ENCODE peak calls at places on chromosomes 16 and 17, in five cellular contexts. One of them, this sample, is unnamed.
A peak's percentile ranks its signal among the peaks of the same experiment; 100 is the strongest.

GRCh38 chr17:61000911-61001310 is 323.3 kb downstream of the BCAS3 start:
- DNase-seq in cardiac fibroblast: peak; percentile 82
- DNase-seq in PC-9: no peak
- DNase-seq in brain microvascular endothelial cell: peak; percentile 44
- DNase-seq in coronary artery: no peak
- DNase-seq in this sample: peak; percentile 74

GRCh38 chr17:61124562-61124961 is 275.1 kb upstream of the TBX2 start:
- DNase-seq in coronary artery: no peak
- DNase-seq in PC-9: no peak
- DNase-seq in cardiac fibroblast: no peak
- DNase-seq in brain microvascular endothelial cell: no peak
- DNase-seq in this sample: no peak

GRCh38 chr17:49992191-49992932 is 2.7 kb downstream of the DLX3 start:
- DNase-seq in PC-9: no peak
- DNase-seq in cardiac fibroblast: no peak
- DNase-seq in coronary artery: peak; percentile 59
- DNase-seq in brain microvascular endothelial cell: no peak
- DNase-seq in this sample: no peak

GRCh38 chr16:62034236-62035114 is 1.8 kb downstream of the CDH8 start:
- DNase-seq in coronary artery: no peak
- DNase-seq in brain microvascular endothelial cell: no peak
- DNase-seq in PC-9: no peak
- DNase-seq in cardiac fibroblast: no peak
- DNase-seq in this sample: no peak

GRCh38 chr16:68936729-68937631 is 93.6 kb downstream of the TANGO6 start:
- DNase-seq in brain microvascular endothelial cell: no peak
- DNase-seq in PC-9: no peak
- DNase-seq in cardiac fibroblast: no peak
- DNase-seq in coronary artery: no peak
- DNase-seq in this sample: peak; percentile 5

GRCh38 chr17:48915459-48916282 is 7.5 kb downstream of the UBE2Z start:
- DNase-seq in brain microvascular endothelial cell: peak; percentile 80
- DNase-seq in coronary artery: no peak
- DNase-seq in cardiac fibroblast: peak; percentile 95
- DNase-seq in PC-9: peak; percentile 85
- DNase-seq in this sample: peak; percentile 96

GRCh38 chr17:73342549-73343167 is 30.9 kb upstream of the CDC42EP4 start:
- DNase-seq in coronary artery: no peak
- DNase-seq in cardiac fibroblast: peak; percentile 81
- DNase-seq in brain microvascular endothelial cell: peak; percentile 49
- DNase-seq in PC-9: no peak
- DNase-seq in this sample: peak; percentile 60

GRCh38 chr17:50345443-50346312 is at the start of gene XYLT2:
- DNase-seq in cardiac fibroblast: peak; percentile 73
- DNase-seq in PC-9: peak; percentile 38
- DNase-seq in coronary artery: no peak
- DNase-seq in brain microvascular endothelial cell: peak; percentile 72
- DNase-seq in this sample: peak; percentile 95

GRCh38 chr16:72612271-72612670 is 435.7 kb downstream of the ZFHX3 start:
- DNase-seq in PC-9: no peak
- DNase-seq in coronary artery: no peak
- DNase-seq in brain microvascular endothelial cell: no peak
- DNase-seq in cardiac fibroblast: peak; percentile 24
- DNase-seq in this sample: peak; percentile 10

GRCh38 chr16:88350922-88351321 is 31.8 kb upstream of the ZNF469 start:
- DNase-seq in coronary artery: no peak
- DNase-seq in PC-9: no peak
- DNase-seq in brain microvascular endothelial cell: no peak
- DNase-seq in cardiac fibroblast: no peak
- DNase-seq in this sample: no peak

GRCh38 chr17:50540485-50541401 is 6.2 kb upstream of the SPATA20 start:
- DNase-seq in coronary artery: no peak
- DNase-seq in PC-9: no peak
- DNase-seq in brain microvascular endothelial cell: no peak
- DNase-seq in cardiac fibroblast: no peak
- DNase-seq in this sample: no peak

GRCh38 chr16:69141014-69141413 is 8.6 kb downstream of the UTP4 start:
- DNase-seq in PC-9: no peak
- DNase-seq in brain microvascular endothelial cell: no peak
- DNase-seq in coronary artery: no peak
- DNase-seq in cardiac fibroblast: no peak
- DNase-seq in this sample: no peak

GRCh38 chr16:17101646-17102045 is 369.1 kb downstream of the XYLT1 start:
- DNase-seq in brain microvascular endothelial cell: no peak
- DNase-seq in cardiac fibroblast: peak; percentile 2
- DNase-seq in coronary artery: no peak
- DNase-seq in PC-9: no peak
- DNase-seq in this sample: peak; percentile 16

GRCh38 chr16:80167657-80168056 is 373.1 kb upstream of the DYNLRB2 start:
- DNase-seq in brain microvascular endothelial cell: no peak
- DNase-seq in coronary artery: no peak
- DNase-seq in PC-9: no peak
- DNase-seq in cardiac fibroblast: no peak
- DNase-seq in this sample: no peak

GRCh38 chr16:84514874-84515835 is 10.7 kb upstream of the MEAK7 start:
- DNase-seq in brain microvascular endothelial cell: no peak
- DNase-seq in PC-9: peak; percentile 55
- DNase-seq in coronary artery: no peak
- DNase-seq in cardiac fibroblast: no peak
- DNase-seq in this sample: no peak

GRCh38 chr16:84513111-84514065 is 8.9 kb upstream of the MEAK7 start:
- DNase-seq in cardiac fibroblast: peak; percentile 54
- DNase-seq in PC-9: peak; percentile 43
- DNase-seq in brain microvascular endothelial cell: peak; percentile 77
- DNase-seq in coronary artery: no peak
- DNase-seq in this sample: peak; percentile 52

GRCh38 chr16:84511821-84512220 is 7.4 kb upstream of the MEAK7 start:
- DNase-seq in PC-9: no peak
- DNase-seq in cardiac fibroblast: no peak
- DNase-seq in brain microvascular endothelial cell: no peak
- DNase-seq in coronary artery: no peak
- DNase-seq in this sample: no peak

GRCh38 chr16:84517366-84517765 is 12.9 kb upstream of the MEAK7 start:
- DNase-seq in coronary artery: no peak
- DNase-seq in cardiac fibroblast: no peak
- DNase-seq in PC-9: no peak
- DNase-seq in brain microvascular endothelial cell: no peak
- DNase-seq in this sample: no peak

GRCh38 chr16:84514295-84514873 is 9.9 kb upstream of the MEAK7 start:
- DNase-seq in brain microvascular endothelial cell: no peak
- DNase-seq in PC-9: no peak
- DNase-seq in coronary artery: no peak
- DNase-seq in cardiac fibroblast: no peak
- DNase-seq in this sample: no peak
- H3K4me3 ChIP-seq in brain microvascular endothelial cell: no peak overlapping the region
- H3K4me3 ChIP-seq in PC-9: no peak overlapping the region
- H3K4me3 ChIP-seq in coronary artery: no peak overlapping the region
- H3K4me3 ChIP-seq in cardiac fibroblast: no peak overlapping the region
- H3K4me3 ChIP-seq in this sample: no peak overlapping the region

DNA sequence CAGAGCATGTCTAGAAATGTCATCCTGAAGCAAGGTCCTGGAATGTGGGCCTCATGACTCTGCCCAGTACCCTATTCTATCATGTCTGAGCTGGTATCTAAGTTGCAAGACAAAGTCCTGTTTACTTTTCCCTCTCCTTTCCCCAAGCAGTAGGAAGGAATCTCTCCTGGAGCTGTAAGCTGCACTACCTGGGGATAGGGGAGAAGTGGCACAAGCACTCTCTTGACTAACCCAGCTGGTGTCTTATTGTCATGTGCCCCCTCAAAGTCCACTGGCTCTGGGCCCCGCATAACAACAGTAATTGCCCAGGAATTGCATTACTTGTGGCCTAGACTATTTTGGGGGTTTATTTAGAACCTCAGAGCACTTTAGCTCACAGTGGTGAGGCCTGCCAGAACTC is 1366.3 kb upstream of the GOT2 start:
- DNase-seq in cardiac fibroblast: no peak
- DNase-seq in coronary artery: no peak
- DNase-seq in brain microvascular endothelial cell: no peak
- DNase-seq in PC-9: no peak
- DNase-seq in this sample: no peak
- H3K4me3 ChIP-seq in cardiac fibroblast: no peak overlapping the region
- H3K4me3 ChIP-seq in coronary artery: no peak overlapping the region
- H3K4me3 ChIP-seq in brain microvascular endothelial cell: no peak overlapping the region
- H3K4me3 ChIP-seq in PC-9: no peak overlapping the region
- H3K4me3 ChIP-seq in this sample: no peak overlapping the region

GRCh38 chr16:57486858-57487834 is 853 bp upstream of the DOK4 start:
- DNase-seq in cardiac fibroblast: no peak
- DNase-seq in brain microvascular endothelial cell: no peak
- DNase-seq in PC-9: no peak
- DNase-seq in coronary artery: no peak
- DNase-seq in this sample: peak; percentile 48
- H3K4me3 ChIP-seq in cardiac fibroblast: peak overlapping the region; percentile 78
- H3K4me3 ChIP-seq in brain microvascular endothelial cell: no peak overlapping the region
- H3K4me3 ChIP-seq in PC-9: peak overlapping the region; percentile 41
- H3K4me3 ChIP-seq in coronary artery: peak overlapping the region; percentile 93
- H3K4me3 ChIP-seq in this sample: peak overlapping the region; percentile 96

DNA sequence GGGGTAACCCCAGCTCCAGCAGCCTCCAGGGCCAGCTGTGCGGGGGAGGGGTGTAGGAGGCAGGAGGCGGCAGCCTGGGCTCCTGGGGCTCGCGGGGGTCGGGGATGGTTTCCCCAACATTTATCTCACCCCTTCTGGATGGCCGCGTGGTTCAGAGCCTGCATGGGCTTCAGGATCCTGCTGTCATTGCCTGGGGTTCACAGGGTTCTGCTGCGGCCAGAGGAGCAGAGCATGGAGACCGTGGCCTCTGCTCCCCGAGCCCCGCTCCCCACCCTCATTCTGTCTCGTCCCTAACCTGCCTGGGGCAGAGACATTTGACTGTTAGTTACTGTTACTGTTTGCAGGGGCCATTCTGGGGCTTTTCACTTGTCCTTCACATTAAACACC is 4.9 kb downstream of the MYADML2 start:
- DNase-seq in PC-9: no peak
- DNase-seq in coronary artery: no peak
- DNase-seq in cardiac fibroblast: no peak
- DNase-seq in brain microvascular endothelial cell: no peak
- DNase-seq in this sample: no peak
- H3K4me3 ChIP-seq in PC-9: no peak overlapping the region
- H3K4me3 ChIP-seq in coronary artery: no peak overlapping the region
- H3K4me3 ChIP-seq in cardiac fibroblast: no peak overlapping the region
- H3K4me3 ChIP-seq in brain microvascular endothelial cell: no peak overlapping the region
- H3K4me3 ChIP-seq in this sample: no peak overlapping the region

GRCh38 chr17:15777717-15778116 is 45.6 kb downstream of the TBC1D26 start:
- DNase-seq in coronary artery: no peak
- DNase-seq in cardiac fibroblast: no peak
- DNase-seq in PC-9: no peak
- DNase-seq in brain microvascular endothelial cell: no peak
- DNase-seq in this sample: no peak
- H3K4me3 ChIP-seq in coronary artery: no peak overlapping the region
- H3K4me3 ChIP-seq in cardiac fibroblast: no peak overlapping the region
- H3K4me3 ChIP-seq in PC-9: no peak overlapping the region
- H3K4me3 ChIP-seq in brain microvascular endothelial cell: no peak overlapping the region
- H3K4me3 ChIP-seq in this sample: no peak overlapping the region

DNA sequence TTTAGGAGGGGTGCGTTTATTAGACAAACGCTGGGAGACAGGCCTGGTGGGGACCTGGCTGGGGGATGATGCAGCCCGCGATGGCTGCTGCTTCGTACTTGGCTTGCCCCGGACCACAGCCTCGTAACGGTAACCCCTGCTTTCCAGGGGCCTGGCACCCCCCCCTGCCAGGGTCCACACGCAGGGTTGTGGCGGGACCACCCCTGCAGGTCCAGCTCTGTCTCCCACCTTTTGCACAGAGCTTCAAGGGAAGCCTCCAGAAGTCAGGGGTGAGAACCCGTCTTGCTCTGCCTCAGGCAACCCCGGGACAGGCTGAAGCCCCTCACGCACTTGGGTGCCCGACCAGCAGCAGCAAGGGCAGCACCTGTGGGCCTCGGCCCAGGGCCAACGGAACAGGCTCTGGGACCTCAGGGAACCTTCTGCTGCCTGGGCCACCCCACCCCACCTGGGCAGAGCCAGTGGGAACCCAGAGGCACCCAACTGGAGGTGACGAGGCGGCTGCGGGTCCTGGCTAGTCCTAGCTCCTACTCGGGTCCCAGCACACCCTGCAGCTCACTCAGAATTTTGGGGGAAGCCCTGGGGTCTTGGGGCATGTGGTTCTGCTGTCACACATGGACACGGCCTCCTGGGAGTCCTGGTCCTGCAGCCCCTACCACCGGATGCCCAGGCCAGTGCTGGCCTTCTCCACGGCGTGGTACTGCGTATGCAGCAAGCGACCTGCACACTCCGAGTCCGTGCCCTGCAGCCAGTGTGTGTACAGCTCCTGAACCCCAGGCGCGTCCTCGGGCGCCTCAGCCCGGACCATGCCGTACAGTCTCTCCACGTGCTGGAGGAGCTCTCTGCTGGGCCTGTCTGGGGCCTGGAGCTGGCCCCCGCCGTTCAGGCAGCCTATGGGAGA is 3.1 kb downstream of the HAGHL start:
- DNase-seq in PC-9: peak; percentile 19
- DNase-seq in brain microvascular endothelial cell: no peak
- DNase-seq in coronary artery: no peak
- DNase-seq in cardiac fibroblast: no peak
- DNase-seq in this sample: no peak
- H3K4me3 ChIP-seq in PC-9: no peak overlapping the region
- H3K4me3 ChIP-seq in brain microvascular endothelial cell: no peak overlapping the region
- H3K4me3 ChIP-seq in coronary artery: no peak overlapping the region
- H3K4me3 ChIP-seq in cardiac fibroblast: no peak overlapping the region
- H3K4me3 ChIP-seq in this sample: no peak overlapping the region

GRCh38 chr17:45096141-45096540 is 35.0 kb downstream of the NMT1 start:
- DNase-seq in cardiac fibroblast: peak; percentile 50
- DNase-seq in PC-9: no peak
- DNase-seq in coronary artery: no peak
- DNase-seq in brain microvascular endothelial cell: peak; percentile 29
- DNase-seq in this sample: peak; percentile 64

GRCh38 chr17:45090711-45091110 is 29.6 kb downstream of the NMT1 start:
- DNase-seq in PC-9: no peak
- DNase-seq in coronary artery: no peak
- DNase-seq in brain microvascular endothelial cell: no peak
- DNase-seq in cardiac fibroblast: no peak
- DNase-seq in this sample: peak; percentile 66

GRCh38 chr17:45092932-45093430 is 31.9 kb downstream of the NMT1 start:
- DNase-seq in PC-9: peak; percentile 88
- DNase-seq in brain microvascular endothelial cell: peak; percentile 97
- DNase-seq in coronary artery: peak; percentile 96
- DNase-seq in cardiac fibroblast: peak; percentile 98
- DNase-seq in this sample: peak; percentile 100

GRCh38 chr17:45091778-45092425 is 30.8 kb downstream of the NMT1 start:
- DNase-seq in brain microvascular endothelial cell: no peak
- DNase-seq in PC-9: peak; percentile 55
- DNase-seq in coronary artery: no peak
- DNase-seq in cardiac fibroblast: peak; percentile 39
- DNase-seq in this sample: peak; percentile 27

DNA sequence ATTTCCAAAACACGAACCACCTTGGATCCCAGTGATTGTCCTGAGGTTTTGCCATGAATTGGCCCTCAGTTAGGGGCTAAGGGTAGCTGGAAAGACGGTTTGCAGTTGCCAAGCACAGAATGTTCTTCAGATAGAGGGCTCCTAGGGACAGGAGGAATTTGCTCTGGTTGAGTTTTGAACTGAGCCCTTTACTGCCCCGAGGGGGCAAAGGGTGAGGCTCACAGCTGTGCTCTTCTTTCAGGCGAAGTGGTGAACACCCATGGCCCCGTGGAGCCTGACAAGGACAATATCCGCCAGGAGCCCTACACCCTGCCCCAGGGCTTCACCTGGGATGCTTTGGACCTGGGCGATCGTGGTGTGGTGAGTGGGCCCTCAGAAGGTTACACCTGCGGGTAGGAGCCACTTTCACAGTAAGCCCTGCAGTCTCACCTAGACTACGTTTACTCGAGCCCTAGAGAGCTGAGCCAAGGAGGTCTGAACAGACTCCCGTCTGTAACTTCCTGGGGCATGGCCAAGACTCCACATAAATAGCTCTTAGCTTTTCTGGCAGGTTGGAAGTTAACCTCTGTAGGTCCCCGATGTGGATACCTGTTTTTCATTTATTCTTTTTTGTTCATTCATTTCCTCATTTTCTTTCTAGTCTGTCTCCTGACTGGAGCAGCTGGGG is 32.5 kb downstream of the NMT1 start:
- DNase-seq in coronary artery: no peak
- DNase-seq in PC-9: no peak
- DNase-seq in cardiac fibroblast: no peak
- DNase-seq in brain microvascular endothelial cell: no peak
- DNase-seq in this sample: peak; percentile 44
- H3K4me3 ChIP-seq in coronary artery: peak overlapping the region; percentile 25
- H3K4me3 ChIP-seq in PC-9: no peak overlapping the region
- H3K4me3 ChIP-seq in cardiac fibroblast: no peak overlapping the region
- H3K4me3 ChIP-seq in brain microvascular endothelial cell: no peak overlapping the region
- H3K4me3 ChIP-seq in this sample: peak overlapping the region; percentile 4